ENCODE peak calls at places on chromosome 20, in five cellular contexts. R is NB4, Y is heart left ventricle, F is endothelial cell of umbilical vein, A is GM06990. J is an unnamed sample.

GRCh38 chr20:56842086-56842485 is 213.0 kb downstream of the TFAP2C start:
- DNase-seq in R (no peak), Y (no peak), F (no peak), A (no peak), J (no peak)

GRCh38 chr20:60238992-60239655 is 280.9 kb downstream of the CDH26 start:
- DNase-seq in F (no peak), Y (no peak), A (no peak), R (no peak), J (no peak)

GRCh38 chr20:34124469-34125249 is 12.6 kb upstream of the EIF2S2 start:
- DNase-seq in A (peak; percentile 21), F (no peak), Y (no peak), R (peak; percentile 32), J (no peak)

GRCh38 chr20:54397292-54398155 is 77.9 kb upstream of the DOK5 start:
- DNase-seq in R (no peak), F (peak; percentile 42), Y (no peak), A (peak; percentile 6), J (no peak)

GRCh38 chr20:22691369-22692118 is 107.2 kb upstream of the FOXA2 start:
- DNase-seq in F (peak; percentile 82), Y (peak; percentile 83), R (peak; percentile 81), A (peak; percentile 38), J (peak; percentile 85)

GRCh38 chr20:34843421-34843820 is 18.0 kb upstream of the NCOA6 start:
- DNase-seq in R (no peak), Y (no peak), A (no peak), F (no peak), J (no peak)

GRCh38 chr20:15895126-15895525 is 678.1 kb downstream of the KIF16B start:
- DNase-seq in R (no peak), A (no peak), Y (no peak), F (no peak), J (no peak)

GRCh38 chr20:46857061-46857831 is 37.4 kb upstream of the EYA2 start:
- DNase-seq in R (no peak), F (no peak), Y (no peak), A (no peak), J (no peak)

GRCh38 chr20:46013826-46014516 is 5.3 kb downstream of the MMP9 start:
- DNase-seq in Y (no peak), R (peak; percentile 62), F (peak; percentile 31), A (peak; percentile 87), J (peak; percentile 67)

GRCh38 chr20:4661191-4661590 is 60.5 kb upstream of the PRND start:
- DNase-seq in R (peak; percentile 38), A (no peak), Y (no peak), F (peak; percentile 21), J (no peak)

GRCh38 chr20:2993250-2993649 is 50.2 kb upstream of the GNRH2 start:
- DNase-seq in R (no peak), F (no peak), A (no peak), Y (no peak), J (no peak)

GRCh38 chr20:6829510-6830116 is 62.1 kb downstream of the BMP2 start:
- DNase-seq in F (peak; percentile 20), Y (no peak), R (peak; percentile 28), A (no peak), J (no peak)

GRCh38 chr20:3740600-3741301 is 8.3 kb downstream of the HSPA12B start:
- DNase-seq in F (no peak), R (no peak), A (no peak), Y (no peak), J (no peak)

GRCh38 chr20:37308098-37309050 is 18.9 kb downstream of the MANBAL start:
- DNase-seq in R (no peak), Y (peak; percentile 58), A (peak; percentile 63), F (no peak), J (no peak)

GRCh38 chr20:56808119-56808725 is 179.1 kb downstream of the TFAP2C start:
- DNase-seq in Y (no peak), R (no peak), F (no peak), A (no peak), J (no peak)

GRCh38 chr20:34861386-34862084 is 11.1 kb downstream of the GGT7 start:
- DNase-seq in R (peak; percentile 28), Y (no peak), A (no peak), F (no peak), J (no peak)

GRCh38 chr20:4341804-4342560 is 326.6 kb upstream of the RNF24 start:
- DNase-seq in R (no peak), F (no peak), Y (no peak), A (no peak), J (peak; percentile 76)

GRCh38 chr20:40966103-40966502 is 62.5 kb upstream of the TOP1 start:
- DNase-seq in R (peak; percentile 54), F (no peak), Y (no peak), A (no peak), J (no peak)

GRCh38 chr20:63176035-63176434 is 39.9 kb downstream of the YTHDF1 start:
- DNase-seq in R (peak; percentile 43), F (no peak), A (no peak), Y (no peak), J (no peak)

GRCh38 chr20:49699200-49699992 is 14.3 kb downstream of the B4GALT5 start:
- DNase-seq in F (peak; percentile 57), R (no peak), A (no peak), Y (no peak), J (peak; percentile 75)

GRCh38 chr20:48294942-48295341 is 509.7 kb upstream of the SULF2 start:
- DNase-seq in R (no peak), F (no peak), A (no peak), Y (no peak), J (no peak)

GRCh38 chr20:48295445-48295903 is 510.2 kb upstream of the SULF2 start:
- DNase-seq in Y (no peak), A (no peak), R (no peak), F (peak; percentile 95), J (peak; percentile 97)

GRCh38 chr20:48298424-48298823 is 513.1 kb upstream of the SULF2 start:
- DNase-seq in Y (no peak), F (no peak), A (no peak), R (no peak), J (no peak)

GRCh38 chr20:48294196-48294595 is 508.9 kb upstream of the SULF2 start:
- DNase-seq in Y (no peak), A (no peak), F (peak; percentile 59), R (peak; percentile 25), J (peak; percentile 45)

GRCh38 chr20:48295966-48296421 is 510.7 kb upstream of the SULF2 start:
- DNase-seq in A (no peak), F (peak; percentile 57), Y (no peak), R (no peak), J (peak; percentile 47)
- TF ChIP-seq CTCF in A (no peak), F (no peak), Y (no peak), R (no peak), J (no peak)

GRCh38 chr20:38881806-38882440 is 44.3 kb upstream of the FAM83D start:
- DNase-seq in F (no peak), Y (no peak), A (no peak), R (no peak), J (no peak)

GRCh38 chr20:38883981-38884733 is 42.1 kb upstream of the FAM83D start:
- DNase-seq in A (no peak), Y (no peak), F (no peak), R (peak; percentile 52), J (no peak)

GRCh38 chr20:38882600-38882999 is 43.6 kb upstream of the FAM83D start:
- DNase-seq in Y (no peak), R (no peak), F (no peak), A (no peak), J (no peak)

GRCh38 chr20:38885357-38885756 is 40.9 kb upstream of the FAM83D start:
- DNase-seq in Y (peak; percentile 38), F (no peak), A (no peak), R (no peak), J (no peak)

GRCh38 chr20:38883081-38883980 is 42.9 kb upstream of the FAM83D start:
- DNase-seq in A (no peak), R (no peak), F (no peak), Y (no peak), J (peak; percentile 5)
- H3K4me3 ChIP-seq in A (no peak overlapping the region), R (no peak overlapping the region), F (no peak overlapping the region), Y (no peak overlapping the region), J (no peak overlapping the region)

DNA sequence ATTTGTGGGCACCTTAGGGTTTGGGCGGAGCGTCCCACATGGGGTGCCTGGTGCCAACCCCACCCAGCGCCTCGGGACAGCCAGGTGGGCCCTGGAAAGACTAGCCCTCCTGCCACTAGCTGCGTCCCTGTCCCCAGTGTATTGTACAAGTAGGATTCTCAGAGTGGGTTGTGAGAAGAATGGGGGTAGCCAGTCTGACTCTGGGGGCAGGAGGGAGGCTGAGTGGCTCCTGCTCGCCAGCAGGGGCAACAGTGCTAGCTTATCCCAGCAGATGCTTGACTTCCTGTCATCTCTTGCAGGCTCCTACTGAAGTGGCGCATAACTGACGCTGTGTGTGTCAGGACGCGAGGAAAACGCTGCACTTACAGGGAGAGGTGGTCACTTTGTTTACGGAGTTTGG is 9.3 kb downstream of the PSMA7 start:
- DNase-seq in F (no peak), R (peak; percentile 51), Y (no peak), A (no peak), J (no peak)
- TF ChIP-seq CTCF in F (no peak), R (peak; percentile 32), Y (peak; percentile 30), A (peak; percentile 17), J (no peak)

DNA sequence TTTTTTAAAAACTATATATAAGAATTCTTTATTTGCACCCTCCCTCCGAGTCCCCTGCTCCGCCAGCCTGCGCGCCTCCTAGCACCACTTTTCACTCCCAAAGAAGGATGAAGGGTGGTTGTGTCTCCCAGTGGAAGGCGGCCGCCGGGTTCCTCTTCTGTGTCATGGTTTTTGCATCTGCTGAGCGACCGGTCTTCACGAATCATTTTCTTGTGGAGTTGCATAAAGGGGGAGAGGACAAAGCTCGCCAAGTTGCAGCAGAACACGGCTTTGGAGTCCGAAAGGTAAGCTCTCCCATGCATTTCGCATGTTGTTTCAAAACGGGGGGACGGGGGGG is 327 bp downstream of the PCSK2 start:
- DNase-seq in R (no peak), Y (peak; percentile 18), A (no peak), F (no peak), J (no peak)
- H3K4me3 ChIP-seq in R (no peak overlapping the region), Y (peak overlapping the region; percentile 15), A (no peak overlapping the region), F (no peak overlapping the region), J (peak overlapping the region; percentile 24)

DNA sequence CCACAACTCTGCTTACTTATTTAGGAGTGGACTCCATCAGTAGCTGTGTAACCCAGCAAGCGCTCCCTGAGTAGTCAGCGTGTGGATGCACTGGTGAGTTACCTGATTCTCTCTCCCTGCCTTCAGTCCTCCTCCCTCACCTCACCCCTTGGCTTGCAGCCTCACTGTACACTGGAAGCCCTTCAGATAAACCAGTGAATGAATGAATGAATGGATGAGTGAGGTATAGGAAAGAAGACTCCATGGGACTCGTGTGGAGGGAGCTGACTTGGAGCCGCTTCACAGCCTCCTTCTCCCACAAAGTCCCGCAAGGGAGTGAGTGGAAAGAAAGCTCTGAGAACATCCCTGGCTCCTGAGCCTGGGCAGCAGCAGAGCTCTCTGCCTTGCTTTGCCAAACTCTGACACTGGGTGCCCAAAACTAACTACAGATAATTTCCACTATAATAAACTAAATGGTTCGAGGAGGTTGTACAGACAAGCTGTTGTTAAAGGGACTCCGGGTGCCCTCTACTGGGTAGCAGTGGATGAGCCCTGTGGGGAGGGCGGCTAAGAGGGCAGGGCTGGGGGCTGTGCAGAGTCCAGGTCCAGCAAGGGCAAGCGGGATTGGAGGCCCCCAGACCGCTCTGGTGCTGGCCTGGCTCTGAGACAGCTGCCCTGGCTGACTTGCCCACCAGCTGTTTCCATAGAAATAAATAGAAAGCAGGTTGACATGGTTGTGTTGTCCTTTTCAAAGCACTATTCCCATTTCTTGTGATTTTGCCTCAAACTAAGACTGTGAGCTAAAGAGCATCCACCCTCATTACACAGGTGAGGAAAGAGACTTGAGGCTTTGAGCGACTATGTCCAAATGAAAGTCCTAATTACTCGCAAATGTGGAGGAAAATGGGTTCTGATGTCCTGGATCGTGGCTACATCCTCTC is 167.7 kb upstream of the CST7 start:
- DNase-seq in F (no peak), R (peak; percentile 35), A (no peak), Y (no peak), J (peak; percentile 16)
- TF ChIP-seq CTCF in F (no peak), R (peak; percentile 42), A (peak; percentile 63), Y (peak; percentile 55), J (peak; percentile 86)